ENCODE peak calls at places on chromosomes 7 and 10, in five cellular contexts. One of them, this sample, is unnamed.

GRCh38 chr7:118183254-118183585 is 744 bp upstream of the LSM8 start:
- DNase-seq in uterus: no peak
- DNase-seq in stomach: no peak
- DNase-seq in OCI-LY7: peak; percentile 40
- DNase-seq in HFF-Myc: no peak
- DNase-seq in this sample: no peak

GRCh38 chr10:3689871-3690510 is 95.0 kb downstream of the KLF6 start:
- DNase-seq in uterus: no peak
- DNase-seq in stomach: no peak
- DNase-seq in OCI-LY7: no peak
- DNase-seq in HFF-Myc: no peak
- DNase-seq in this sample: peak; percentile 22

GRCh38 chr10:11224321-11224720 is 206.6 kb downstream of the CELF2 start:
- DNase-seq in uterus: no peak
- DNase-seq in stomach: no peak
- DNase-seq in OCI-LY7: no peak
- DNase-seq in HFF-Myc: no peak
- DNase-seq in this sample: no peak

GRCh38 chr7:35624299-35625186 is 70.4 kb downstream of the HERPUD2 start:
- DNase-seq in uterus: no peak
- DNase-seq in stomach: peak; percentile 28
- DNase-seq in OCI-LY7: peak; percentile 62
- DNase-seq in HFF-Myc: peak; percentile 25
- DNase-seq in this sample: peak; percentile 55

GRCh38 chr10:63901916-63902315 is 380.7 kb downstream of the REEP3 start:
- DNase-seq in uterus: no peak
- DNase-seq in stomach: no peak
- DNase-seq in OCI-LY7: no peak
- DNase-seq in HFF-Myc: no peak
- DNase-seq in this sample: no peak

GRCh38 chr7:29274156-29275017 is 79.8 kb downstream of the CHN2 start:
- DNase-seq in uterus: no peak
- DNase-seq in stomach: no peak
- DNase-seq in OCI-LY7: no peak
- DNase-seq in HFF-Myc: no peak
- DNase-seq in this sample: peak; percentile 71

GRCh38 chr7:150858236-150859197 is 6.2 kb downstream of the AOC1 start:
- DNase-seq in uterus: no peak
- DNase-seq in stomach: no peak
- DNase-seq in OCI-LY7: no peak
- DNase-seq in HFF-Myc: no peak
- DNase-seq in this sample: no peak

GRCh38 chr10:122531261-122531660 is 29.3 kb upstream of the DMBT1 start:
- DNase-seq in uterus: no peak
- DNase-seq in stomach: no peak
- DNase-seq in OCI-LY7: no peak
- DNase-seq in HFF-Myc: no peak
- DNase-seq in this sample: no peak

GRCh38 chr10:127921751-127922140 is 14.8 kb downstream of the PTPRE start:
- DNase-seq in uterus: no peak
- DNase-seq in stomach: no peak
- DNase-seq in OCI-LY7: no peak
- DNase-seq in HFF-Myc: no peak
- DNase-seq in this sample: no peak

GRCh38 chr10:76052798-76053473 is 621.5 kb downstream of the LRMDA start:
- DNase-seq in uterus: no peak
- DNase-seq in stomach: no peak
- DNase-seq in OCI-LY7: no peak
- DNase-seq in HFF-Myc: no peak
- DNase-seq in this sample: no peak

DNA sequence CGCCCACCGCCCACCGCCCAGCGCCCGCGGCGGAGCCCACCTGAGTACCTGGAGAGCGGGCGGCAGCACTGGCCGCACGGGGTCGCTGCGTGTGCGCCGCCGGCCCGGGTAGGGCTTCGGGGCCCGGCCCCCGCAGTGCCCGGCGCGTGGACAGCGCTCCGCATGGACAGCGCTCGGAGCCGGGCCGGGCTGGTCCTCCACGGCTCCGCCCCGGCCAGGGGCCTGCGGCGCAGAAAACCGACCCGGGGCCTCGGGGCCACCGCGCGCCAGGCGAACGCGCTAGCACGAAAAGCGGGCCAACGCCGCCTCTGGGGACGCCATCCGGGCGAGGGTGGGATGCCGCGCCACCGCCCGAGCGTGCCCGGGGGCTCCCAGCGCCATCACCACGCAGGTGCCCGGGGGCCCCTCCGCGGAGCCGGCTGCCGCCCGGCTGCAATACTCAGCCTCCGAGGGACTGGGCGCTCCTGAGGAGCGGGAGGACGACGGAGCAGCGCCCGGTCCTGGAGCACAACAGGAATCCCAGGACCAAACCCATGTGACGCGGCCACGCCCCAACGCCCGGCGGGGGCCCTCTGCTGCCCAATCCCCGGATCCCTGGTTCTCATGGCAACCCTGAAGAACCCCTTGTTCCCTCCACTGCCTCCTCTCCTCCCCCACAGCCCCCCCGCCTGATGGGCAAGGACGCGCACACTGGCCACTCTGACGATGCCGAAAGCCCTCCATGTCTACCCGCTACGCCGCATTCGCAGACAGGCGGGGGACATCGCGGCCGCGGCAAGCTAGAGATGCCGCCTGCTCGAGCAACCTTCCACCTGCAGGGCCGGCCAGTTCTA is at the start of gene GRB10:
- DNase-seq in uterus: peak; percentile 46
- DNase-seq in stomach: no peak
- DNase-seq in OCI-LY7: no peak
- DNase-seq in HFF-Myc: no peak
- DNase-seq in this sample: peak; percentile 26
- TF ChIP-seq CTCF in uterus: peak; percentile 45
- TF ChIP-seq CTCF in stomach: no peak
- TF ChIP-seq CTCF in OCI-LY7: no peak
- TF ChIP-seq CTCF in HFF-Myc: no peak
- TF ChIP-seq CTCF in this sample: peak; percentile 2

GRCh38 chr7:98280791-98281756 is at the start of gene BRI3:
- DNase-seq in uterus: peak; percentile 91
- DNase-seq in stomach: peak; percentile 94
- DNase-seq in OCI-LY7: peak; percentile 93
- DNase-seq in HFF-Myc: no peak
- DNase-seq in this sample: peak; percentile 87
- H3K4me3 ChIP-seq in uterus: peak within 1 kb of the TSS; percentile 92
- H3K4me3 ChIP-seq in stomach: peak within 1 kb of the TSS; percentile 99
- H3K4me3 ChIP-seq in OCI-LY7: peak within 1 kb of the TSS; percentile 77
- H3K4me3 ChIP-seq in HFF-Myc: peak within 1 kb of the TSS; percentile 79
- H3K4me3 ChIP-seq in this sample: peak within 1 kb of the TSS; percentile 83

GRCh38 chr10:124259139-124259825 is 159.4 kb downstream of the OAT start:
- DNase-seq in uterus: no peak
- DNase-seq in stomach: no peak
- DNase-seq in OCI-LY7: peak; percentile 49
- DNase-seq in HFF-Myc: no peak
- DNase-seq in this sample: no peak
- TF ChIP-seq CTCF in uterus: no peak
- TF ChIP-seq CTCF in stomach: no peak
- TF ChIP-seq CTCF in OCI-LY7: peak; percentile 73
- TF ChIP-seq CTCF in HFF-Myc: peak; percentile 46
- TF ChIP-seq CTCF in this sample: peak; percentile 31

GRCh38 chr10:13872411-13872810 is 285.6 kb downstream of the PRPF18 start:
- DNase-seq in uterus: no peak
- DNase-seq in stomach: no peak
- DNase-seq in OCI-LY7: no peak
- DNase-seq in HFF-Myc: no peak
- DNase-seq in this sample: no peak
- H3K4me3 ChIP-seq in uterus: no peak overlapping the region
- H3K4me3 ChIP-seq in stomach: no peak overlapping the region
- H3K4me3 ChIP-seq in OCI-LY7: no peak overlapping the region
- H3K4me3 ChIP-seq in HFF-Myc: no peak overlapping the region
- H3K4me3 ChIP-seq in this sample: no peak overlapping the region

DNA sequence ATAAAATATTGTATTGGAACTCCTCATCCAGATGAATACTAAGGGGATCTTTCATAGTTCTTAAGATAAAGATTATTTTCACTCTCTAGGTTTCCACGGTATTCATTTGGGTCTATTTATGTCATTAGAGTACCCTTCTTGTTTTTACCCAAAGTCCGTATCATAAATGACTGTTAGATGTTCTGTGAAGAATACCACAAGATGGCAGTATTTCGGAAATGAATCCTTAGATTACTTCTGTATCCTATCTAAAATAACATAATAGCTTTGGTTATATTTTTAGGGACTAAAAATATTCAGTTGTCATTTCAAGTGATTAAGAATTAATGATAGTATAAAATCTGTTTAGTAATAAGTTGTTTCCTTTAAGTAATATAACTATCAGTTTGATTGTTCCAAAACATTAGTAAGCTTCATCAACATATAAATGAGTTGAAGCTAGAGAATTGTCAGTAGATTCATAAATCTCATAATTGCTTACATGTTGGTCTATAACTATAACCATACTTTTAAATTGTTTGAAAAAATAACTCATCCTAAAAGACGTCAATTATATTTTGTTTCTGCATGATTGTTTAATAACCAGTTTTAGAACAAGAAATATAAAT is 337.5 kb upstream of the KCND2 start:
- DNase-seq in uterus: no peak
- DNase-seq in stomach: no peak
- DNase-seq in OCI-LY7: peak; percentile 30
- DNase-seq in HFF-Myc: peak; percentile 1
- DNase-seq in this sample: peak; percentile 77
- TF ChIP-seq CTCF in uterus: peak; percentile 51
- TF ChIP-seq CTCF in stomach: no peak
- TF ChIP-seq CTCF in OCI-LY7: peak; percentile 81
- TF ChIP-seq CTCF in HFF-Myc: peak; percentile 8
- TF ChIP-seq CTCF in this sample: peak; percentile 44

GRCh38 chr10:62019013-62019684 is 117.7 kb downstream of the ARID5B start:
- DNase-seq in uterus: peak; percentile 51
- DNase-seq in stomach: no peak
- DNase-seq in OCI-LY7: no peak
- DNase-seq in HFF-Myc: no peak
- DNase-seq in this sample: peak; percentile 74
- H3K4me3 ChIP-seq in uterus: no peak overlapping the region
- H3K4me3 ChIP-seq in stomach: no peak overlapping the region
- H3K4me3 ChIP-seq in OCI-LY7: peak overlapping the region; percentile 21
- H3K4me3 ChIP-seq in HFF-Myc: no peak overlapping the region
- H3K4me3 ChIP-seq in this sample: no peak overlapping the region

GRCh38 chr7:128928159-128928558 is 9.6 kb upstream of the IRF5 start:
- DNase-seq in uterus: no peak
- DNase-seq in stomach: no peak
- DNase-seq in OCI-LY7: no peak
- DNase-seq in HFF-Myc: no peak
- DNase-seq in this sample: no peak
- TF ChIP-seq CTCF in uterus: no peak
- TF ChIP-seq CTCF in stomach: no peak
- TF ChIP-seq CTCF in OCI-LY7: no peak
- TF ChIP-seq CTCF in HFF-Myc: no peak
- TF ChIP-seq CTCF in this sample: no peak

GRCh38 chr10:38093816-38094157 is 350 bp upstream of the ZNF37A start:
- DNase-seq in uterus: no peak
- DNase-seq in stomach: no peak
- DNase-seq in OCI-LY7: peak; percentile 1
- DNase-seq in HFF-Myc: peak; percentile 5
- DNase-seq in this sample: peak; percentile 4
- H3K4me3 ChIP-seq in uterus: peak overlapping the region; percentile 74
- H3K4me3 ChIP-seq in stomach: peak overlapping the region; percentile 79
- H3K4me3 ChIP-seq in OCI-LY7: peak overlapping the region; percentile 81
- H3K4me3 ChIP-seq in HFF-Myc: peak overlapping the region; percentile 81
- H3K4me3 ChIP-seq in this sample: peak overlapping the region; percentile 62

This sample was measured in cardiac fibroblast.